ENCODE peak calls at places on chromosomes 3 and 15, in eight cellular contexts. U is GM12864, S is Caco-2, N is OCI-LY7, D is BE2C, E is heart left ventricle, Q is IMR-90, A is nephron progenitor cell. Z is an unnamed sample.

GRCh38 chr15:94930945-94931344 is 699.6 kb downstream of the MCTP2 start:
- DNase-seq in U (no peak), S (no peak), N (no peak), D (no peak), E (no peak), Q (no peak), A (no peak), Z (no peak)

GRCh38 chr3:126456211-126456610 is 19.5 kb downstream of the ZXDC start:
- DNase-seq in U (no peak), S (no peak), N (no peak), D (peak), E (no peak), Q (no peak), A (no peak), Z (no peak)

GRCh38 chr3:59280113-59280512 is 230.3 kb upstream of the CFAP20DC start:
- DNase-seq in U (no peak), S (no peak), N (no peak), D (no peak), E (no peak), Q (no peak), A (no peak), Z (no peak)

GRCh38 chr15:80455668-80456442 is 51.7 kb downstream of the ARNT2 start:
- DNase-seq in U (peak), S (no peak), N (peak), D (peak), E (peak), Q (peak), A (peak), Z (peak)

GRCh38 chr15:65580287-65580686 is 30.6 kb downstream of the INTS14 start:
- DNase-seq in U (no peak), S (no peak), N (no peak), D (no peak), E (no peak), Q (peak), A (no peak), Z (no peak)

GRCh38 chr3:169871129-169871886 is 1.6 kb upstream of the LRRC31 start:
- DNase-seq in U (no peak), S (no peak), N (peak), D (no peak), E (no peak), Q (no peak), A (no peak), Z (no peak)

GRCh38 chr15:68566377-68566954 is 12.3 kb upstream of the CORO2B start:
- DNase-seq in U (no peak), S (peak), N (no peak), D (no peak), E (no peak), Q (no peak), A (no peak), Z (no peak)

GRCh38 chr3:49725906-49726681 is 2.3 kb upstream of the GMPPB start:
- DNase-seq in U (no peak), S (no peak), N (no peak), D (no peak), E (no peak), Q (no peak), A (no peak), Z (peak)

GRCh38 chr3:63654931-63655330 is 2.5 kb downstream of the SNTN start:
- DNase-seq in U (no peak), S (no peak), N (no peak), D (no peak), E (no peak), Q (no peak), A (no peak), Z (no peak)

GRCh38 chr3:42503957-42504333 is 1.5 kb downstream of the VIPR1 start:
- DNase-seq in U (no peak), S (peak), N (no peak), D (no peak), E (peak), Q (no peak), A (no peak), Z (no peak)

GRCh38 chr3:177452487-177452886 is 255.2 kb upstream of the TBL1XR1 start:
- DNase-seq in U (no peak), S (no peak), N (no peak), D (no peak), E (no peak), Q (peak), A (no peak), Z (no peak)

GRCh38 chr3:25548836-25549235 is 115.9 kb downstream of the TOP2B start:
- DNase-seq in U (no peak), S (no peak), N (no peak), D (no peak), E (no peak), Q (no peak), A (no peak), Z (no peak)

GRCh38 chr3:23172059-23172458 is 31.1 kb upstream of the UBE2E2 start:
- DNase-seq in U (no peak), S (no peak), N (no peak), D (no peak), E (no peak), Q (no peak), A (no peak), Z (no peak)

GRCh38 chr3:51974277-51974962 is 444 bp upstream of the ABHD14A start:
- DNase-seq in U (no peak), S (no peak), N (no peak), D (peak), E (no peak), Q (no peak), A (no peak), Z (no peak)

GRCh38 chr3:46835059-46835458 is 28.2 kb downstream of the MYL3 start:
- DNase-seq in U (no peak), S (no peak), N (no peak), D (no peak), E (no peak), Q (no peak), A (no peak), Z (no peak)

GRCh38 chr3:32405155-32405554 is 13.5 kb downstream of the CMTM7 start:
- DNase-seq in U (no peak), S (no peak), N (no peak), D (no peak), E (no peak), Q (peak), A (no peak), Z (no peak)

GRCh38 chr15:100918690-100919480 is at the start of gene LRRK1:
- DNase-seq in U (no peak), S (no peak), N (peak), D (peak), E (peak), Q (peak), A (peak), Z (peak)

GRCh38 chr3:41580274-41580959 is 381.1 kb downstream of the CTNNB1 start:
- DNase-seq in U (no peak), S (no peak), N (peak), D (no peak), E (no peak), Q (no peak), A (no peak), Z (peak)

GRCh38 chr3:5115506-5116162 is 6.5 kb upstream of the ARL8B start:
- DNase-seq in U (no peak), S (no peak), N (no peak), D (no peak), E (no peak), Q (peak), A (no peak), Z (no peak)

GRCh38 chr15:88982304-88982945 is 69.2 kb upstream of the MFGE8 start:
- DNase-seq in U (peak), S (peak), N (peak), D (peak), E (peak), Q (peak), A (no peak), Z (peak)

GRCh38 chr3:105399611-105400010 is 32.9 kb downstream of the ALCAM start:
- DNase-seq in U (no peak), S (no peak), N (no peak), D (no peak), E (no peak), Q (no peak), A (no peak), Z (no peak)

GRCh38 chr15:41799488-41799805 is 25.2 kb downstream of the MAPKBP1 start:
- DNase-seq in U (no peak), S (no peak), N (no peak), D (no peak), E (no peak), Q (no peak), A (no peak), Z (no peak)

GRCh38 chr3:43995078-43995928 is 246.4 kb upstream of the TOPAZ1 start:
- DNase-seq in U (no peak), S (no peak), N (peak), D (peak), E (no peak), Q (no peak), A (peak), Z (peak)

GRCh38 chr3:183975981-183976662 is 41.6 kb downstream of the ABCC5 start:
- DNase-seq in U (no peak), S (no peak), N (no peak), D (no peak), E (no peak), Q (peak), A (no peak), Z (no peak)

GRCh38 chr3:116188231-116188785 is 257.0 kb downstream of the LSAMP start:
- DNase-seq in U (no peak), S (no peak), N (no peak), D (peak), E (no peak), Q (peak), A (peak), Z (no peak)

GRCh38 chr3:50345586-50345985 is at the start of gene ZMYND10:
- DNase-seq in U (no peak), S (peak), N (peak), D (peak), E (peak), Q (peak), A (peak), Z (peak)

GRCh38 chr3:99901200-99901926 is 83.7 kb downstream of the CMSS1 start:
- DNase-seq in U (no peak), S (no peak), N (no peak), D (no peak), E (no peak), Q (peak), A (no peak), Z (no peak)

GRCh38 chr3:106578911-106579310 is 710.1 kb upstream of the CBLB start:
- DNase-seq in U (no peak), S (no peak), N (no peak), D (no peak), E (no peak), Q (peak), A (no peak), Z (no peak)

GRCh38 chr15:55094152-55094551 is 102.6 kb downstream of the RSL24D1 start:
- DNase-seq in U (no peak), S (no peak), N (no peak), D (no peak), E (no peak), Q (no peak), A (no peak), Z (no peak)

GRCh38 chr15:51547656-51548055 is 74.9 kb downstream of the DMXL2 start:
- DNase-seq in U (no peak), S (no peak), N (no peak), D (no peak), E (no peak), Q (no peak), A (no peak), Z (no peak)

GRCh38 chr15:33031324-33031736 is 163.2 kb downstream of the FMN1 start:
- DNase-seq in U (no peak), S (no peak), N (no peak), D (peak), E (no peak), Q (peak), A (no peak), Z (no peak)

GRCh38 chr3:134927596-134927995 is 132.5 kb downstream of the EPHB1 start:
- DNase-seq in U (no peak), S (no peak), N (no peak), D (no peak), E (no peak), Q (no peak), A (no peak), Z (no peak)

GRCh38 chr3:97009427-97010019 is 195.1 kb downstream of the EPHA6 start:
- DNase-seq in U (no peak), S (no peak), N (no peak), D (no peak), E (no peak), Q (no peak), A (peak), Z (no peak)

GRCh38 chr15:34436956-34437442 is 609 bp downstream of the GOLGA8A start:
- DNase-seq in U (no peak), S (no peak), N (no peak), D (peak), E (peak), Q (peak), A (peak), Z (peak)

GRCh38 chr3:191136347-191136746 is 62.7 kb upstream of the OSTN start:
- DNase-seq in U (no peak), S (no peak), N (peak), D (no peak), E (no peak), Q (peak), A (no peak), Z (peak)

GRCh38 chr3:194686816-194687637 is 1.3 kb downstream of the FAM43A start:
- DNase-seq in U (no peak), S (no peak), N (peak), D (peak), E (peak), Q (peak), A (peak), Z (peak)
- TF ChIP-seq CTCF in U (no peak), S (no peak), N (no peak), D (no peak), E (no peak), Q (no peak), A (no peak), Z (no peak)

GRCh38 chr3:14113964-14114667 is 10.6 kb downstream of the CHCHD4 start:
- DNase-seq in U (no peak), S (peak), N (no peak), D (no peak), E (no peak), Q (no peak), A (no peak), Z (no peak)
- TF ChIP-seq CTCF in U (no peak), S (peak), N (peak), D (peak), E (no peak), Q (peak), A (no peak), Z (no peak)

GRCh38 chr3:143795849-143796248 is 52.4 kb downstream of the SLC9A9 start:
- DNase-seq in U (no peak), S (no peak), N (no peak), D (no peak), E (no peak), Q (no peak), A (no peak), Z (no peak)
- TF ChIP-seq CTCF in U (no peak), S (no peak), N (no peak), D (no peak), E (peak), Q (no peak), A (no peak), Z (no peak)

DNA sequence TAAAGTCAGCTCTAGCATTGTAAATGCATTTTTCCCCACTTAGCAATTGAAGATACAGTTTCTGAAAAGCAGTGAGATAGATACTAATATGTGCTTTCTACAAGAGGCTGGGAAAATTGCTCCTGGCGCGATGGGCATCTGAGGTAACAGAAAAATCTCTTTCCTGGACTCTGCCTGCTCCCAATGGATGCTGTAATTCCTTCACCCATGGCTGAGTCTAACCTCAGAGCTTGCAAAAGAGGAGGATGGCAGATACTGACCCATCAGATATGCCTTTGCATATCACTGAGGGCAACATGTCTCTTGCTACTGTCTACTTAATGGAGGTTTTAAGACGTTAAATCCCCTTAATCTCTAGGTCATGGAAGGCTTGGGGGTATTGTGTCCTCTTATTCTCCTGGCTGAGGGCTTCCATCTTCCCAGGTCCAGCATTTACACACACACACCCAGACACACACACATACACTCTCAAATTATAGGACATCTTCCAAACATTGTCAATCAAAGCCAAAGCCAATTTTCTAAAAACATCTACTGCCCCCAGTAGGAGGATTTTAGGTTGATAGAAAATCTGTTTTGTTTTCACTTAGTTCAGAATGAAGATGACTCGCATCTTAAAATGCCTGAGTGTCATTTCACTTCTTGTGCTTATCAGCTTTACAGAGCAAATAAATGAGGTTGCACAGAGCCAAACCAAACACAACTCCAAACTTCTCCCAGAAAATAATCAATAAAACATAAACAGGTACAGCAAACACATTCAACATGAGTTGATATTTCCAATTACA is 2.4 kb downstream of the TRPM1 start:
- DNase-seq in U (no peak), S (no peak), N (no peak), D (no peak), E (no peak), Q (no peak), A (no peak), Z (no peak)
- TF ChIP-seq CTCF in U (no peak), S (no peak), N (peak), D (no peak), E (peak), Q (no peak), A (no peak), Z (no peak)

DNA sequence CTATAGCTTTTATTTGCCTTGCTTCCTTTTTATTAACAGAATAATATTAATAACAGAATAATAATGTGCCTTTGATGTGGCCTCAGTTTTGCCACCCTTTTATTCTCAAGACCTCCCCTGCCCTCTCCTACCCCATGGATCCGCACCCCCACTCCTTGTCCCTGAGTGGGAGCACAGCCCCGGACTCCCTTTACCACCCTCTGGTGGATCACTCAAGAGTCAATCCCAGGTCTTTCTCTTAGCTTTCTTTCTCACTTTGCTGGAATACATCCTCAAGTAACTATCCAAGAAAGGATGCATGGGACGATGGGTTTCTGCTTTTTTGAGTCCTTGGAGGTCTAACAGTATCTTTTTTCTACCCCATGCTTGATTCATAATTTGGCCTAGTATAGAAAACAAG is 63.4 kb downstream of the KLF13 start:
- DNase-seq in U (no peak), S (no peak), N (no peak), D (no peak), E (no peak), Q (no peak), A (no peak), Z (no peak)
- TF ChIP-seq CTCF in U (no peak), S (no peak), N (peak), D (peak), E (no peak), Q (no peak), A (no peak), Z (no peak)

DNA sequence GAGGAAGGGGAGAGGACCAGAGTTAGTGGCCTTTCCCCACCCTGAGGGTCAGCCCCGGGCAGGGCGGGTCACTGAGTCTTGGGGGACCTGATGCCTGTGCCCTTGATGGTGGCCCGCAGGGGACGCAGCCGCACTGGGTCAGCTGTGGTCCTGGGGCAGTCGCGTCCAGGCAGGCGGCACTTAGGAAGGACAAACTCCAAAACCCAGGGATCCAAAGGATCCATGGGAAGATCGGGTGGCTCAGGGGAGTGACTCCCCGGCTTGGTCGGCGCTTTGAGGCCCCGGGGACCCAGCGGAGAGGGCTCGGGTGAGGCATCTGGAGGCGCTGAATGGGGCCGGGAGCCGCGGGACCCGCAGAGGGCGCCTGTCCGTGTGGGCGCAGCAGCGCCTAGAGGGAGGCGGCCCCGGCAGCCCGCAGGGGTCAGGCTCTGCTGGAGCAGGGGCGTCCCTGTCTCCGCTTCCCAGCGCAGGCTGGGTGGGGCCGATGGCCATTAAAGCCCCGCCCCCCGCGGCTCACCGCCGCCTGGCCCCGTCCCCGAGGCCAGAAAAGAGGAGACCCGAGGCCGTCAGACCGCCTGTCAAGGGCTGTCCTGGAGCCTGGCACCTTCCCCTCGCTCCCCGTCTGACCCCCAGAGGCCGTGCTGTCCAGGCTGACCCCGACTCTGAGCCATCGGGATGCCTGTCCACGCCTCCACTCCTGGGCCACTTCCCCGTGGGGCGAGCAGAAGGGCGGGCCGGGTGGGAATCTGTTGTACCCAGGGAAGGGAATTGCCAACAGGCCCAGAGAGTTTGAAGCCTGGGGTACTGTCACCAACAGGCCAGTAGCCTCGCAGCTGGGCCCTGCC is 17.4 kb downstream of the CIDEC start:
- DNase-seq in U (no peak), S (no peak), N (no peak), D (no peak), E (peak), Q (no peak), A (peak), Z (peak)
- TF ChIP-seq CTCF in U (peak), S (peak), N (no peak), D (no peak), E (peak), Q (peak), A (peak), Z (peak)

GRCh38 chr3:65026151-65026550 is 338.4 kb upstream of the ADAMTS9 start:
- DNase-seq in U (no peak), S (no peak), N (no peak), D (no peak), E (no peak), Q (no peak), A (no peak), Z (no peak)
- TF ChIP-seq CTCF in U (no peak), S (no peak), N (no peak), D (no peak), E (peak), Q (no peak), A (no peak), Z (no peak)

GRCh38 chr15:67000896-67001295 is 64.5 kb upstream of the SMAD3 start:
- DNase-seq in U (no peak), S (no peak), N (no peak), D (no peak), E (no peak), Q (no peak), A (no peak), Z (no peak)
- TF ChIP-seq CTCF in U (no peak), S (no peak), N (no peak), D (no peak), E (no peak), Q (no peak), A (no peak), Z (no peak)